ENCODE peak calls at places on chromosomes 5 and 9, in five cellular contexts. J, W, M, C and V are unnamed samples.

GRCh38 chr9:78054180-78054579 is 22.6 kb upstream of the GNAQ start:
- DNase-seq in J (no peak), C (no peak), M (peak), W (no peak), V (no peak)

GRCh38 chr5:92952243-92952642 is 628.8 kb downstream of the NR2F1-AS1 start:
- DNase-seq in M (no peak), C (no peak), J (no peak), W (no peak), V (no peak)

GRCh38 chr9:118478752-118479151 is 774.5 kb downstream of the TLR4 start:
- DNase-seq in W (no peak), M (no peak), C (no peak), J (no peak), V (no peak)

GRCh38 chr5:158967566-158967965 is 132.2 kb downstream of the EBF1 start:
- DNase-seq in J (no peak), C (no peak), M (no peak), W (no peak), V (no peak)

GRCh38 chr9:105117111-105117682 is 127.3 kb upstream of the SLC44A1 start:
- DNase-seq in J (no peak), M (no peak), W (no peak), C (no peak), V (no peak)

GRCh38 chr9:91039125-91039834 is 237.7 kb downstream of the SYK start:
- DNase-seq in J (no peak), C (no peak), M (no peak), W (no peak), V (no peak)

GRCh38 chr5:35372482-35372881 is 142.2 kb upstream of the PRLR start:
- DNase-seq in J (no peak), W (no peak), M (no peak), C (no peak), V (no peak)

GRCh38 chr9:37453827-37454226 is 11.4 kb downstream of the ZBTB5 start:
- DNase-seq in M (no peak), W (no peak), J (no peak), C (no peak), V (no peak)

GRCh38 chr9:93267091-93267541 is 83.2 kb downstream of the WNK2 start:
- DNase-seq in W (no peak), M (no peak), J (no peak), C (no peak), V (no peak)

GRCh38 chr5:171258737-171259405 is 50.2 kb upstream of the TLX3 start:
- DNase-seq in J (no peak), C (no peak), M (no peak), W (no peak), V (no peak)

GRCh38 chr5:170315154-170315553 is 17.6 kb upstream of the LCP2 start:
- DNase-seq in J (no peak), C (peak), M (no peak), W (no peak), V (no peak)

GRCh38 chr5:10594591-10595210 is 30.8 kb downstream of the ANKRD33B start:
- DNase-seq in M (no peak), J (peak), C (no peak), W (no peak), V (no peak)

GRCh38 chr5:143350790-143351603 is 52.5 kb downstream of the NR3C1 start:
- DNase-seq in J (peak), M (no peak), C (no peak), W (no peak), V (peak)

GRCh38 chr9:81661339-81661738 is 28.0 kb downstream of the TLE1 start:
- DNase-seq in W (no peak), M (no peak), J (no peak), C (no peak), V (no peak)

GRCh38 chr9:114250235-114250568 is 72.7 kb upstream of the ORM1 start:
- DNase-seq in C (peak), J (no peak), W (no peak), M (no peak), V (no peak)

GRCh38 chr9:120383999-120384924 is 195.7 kb downstream of the CDK5RAP2 start:
- DNase-seq in W (no peak), J (no peak), C (peak), M (no peak), V (no peak)

GRCh38 chr9:98864257-98865180 is 57.0 kb downstream of the GALNT12 start:
- DNase-seq in J (no peak), W (no peak), M (no peak), C (no peak), V (no peak)

GRCh38 chr9:115730845-115731244 is 422.7 kb upstream of the PAPPA start:
- DNase-seq in J (no peak), M (no peak), C (no peak), W (no peak), V (no peak)

GRCh38 chr9:21813575-21814473 is 11.4 kb downstream of the MTAP start:
- DNase-seq in J (peak), W (peak), M (peak), C (no peak), V (no peak)